ENCODE peak calls at places on chromosomes 1 and 21, in seven cellular contexts. W is colonic mucosa, S is psoas muscle, Q is stomach, C is fibroblast of lung, G is A673, V is heart left ventricle. T is an unnamed sample.

GRCh38 chr1:117001254-117001927 is at the start of gene CD101:
- DNase-seq in W (no peak), S (no peak), Q (no peak), C (no peak), G (no peak), V (no peak), T (no peak)

GRCh38 chr1:164622057-164622840 is 63.3 kb downstream of the PBX1 start:
- DNase-seq in W (no peak), S (no peak), Q (no peak), C (peak), G (no peak), V (no peak), T (no peak)

GRCh38 chr1:21597754-21598153 is 71.4 kb downstream of the RAP1GAP start:
- DNase-seq in W (no peak), S (no peak), Q (no peak), C (no peak), G (no peak), V (no peak), T (no peak)

GRCh38 chr1:117540532-117540931 is 65.3 kb upstream of the TENT5C start:
- DNase-seq in W (no peak), S (no peak), Q (no peak), C (no peak), G (no peak), V (no peak), T (no peak)

GRCh38 chr1:89659322-89660061 is 26.6 kb downstream of the LRRC8C start:
- DNase-seq in W (no peak), S (no peak), Q (no peak), C (no peak), G (no peak), V (peak), T (no peak)

GRCh38 chr1:154199563-154199879 is 6.6 kb downstream of the CFAP141 start:
- DNase-seq in W (no peak), S (no peak), Q (no peak), C (peak), G (no peak), V (no peak), T (no peak)

GRCh38 chr1:27868932-27869718 is 3.2 kb upstream of the THEMIS2 start:
- DNase-seq in W (no peak), S (no peak), Q (no peak), C (no peak), G (no peak), V (no peak), T (no peak)

GRCh38 chr1:156394835-156395461 is 25.9 kb downstream of the RHBG start:
- DNase-seq in W (no peak), S (no peak), Q (no peak), C (no peak), G (no peak), V (no peak), T (no peak)

GRCh38 chr1:21531243-21531642 is 22.0 kb downstream of the ALPL start:
- DNase-seq in W (no peak), S (no peak), Q (no peak), C (no peak), G (no peak), V (no peak), T (no peak)

GRCh38 chr21:44556879-44557278 is 1.7 kb downstream of the KRTAP10-3 start:
- DNase-seq in W (no peak), S (no peak), Q (no peak), C (no peak), G (no peak), V (no peak), T (no peak)

GRCh38 chr1:183592733-183593132 is 2.5 kb upstream of the NCF2 start:
- DNase-seq in W (no peak), S (no peak), Q (no peak), C (no peak), G (no peak), V (no peak), T (no peak)

GRCh38 chr21:46560568-46561447 is 44.1 kb downstream of the S100B start:
- DNase-seq in W (no peak), S (no peak), Q (peak), C (no peak), G (no peak), V (no peak), T (no peak)

GRCh38 chr1:229972600-229973296 is 94.3 kb upstream of the GALNT2 start:
- DNase-seq in W (no peak), S (no peak), Q (no peak), C (no peak), G (peak), V (no peak), T (no peak)

GRCh38 chr1:88502814-88503339 is 181.2 kb upstream of the PKN2 start:
- DNase-seq in W (no peak), S (no peak), Q (no peak), C (no peak), G (no peak), V (no peak), T (no peak)

GRCh38 chr1:109564189-109564878 is 15.9 kb downstream of the GNAI3 start:
- DNase-seq in W (no peak), S (no peak), Q (no peak), C (no peak), G (no peak), V (no peak), T (no peak)

GRCh38 chr1:59150537-59151386 is 146.1 kb upstream of the FGGY start:
- DNase-seq in W (peak), S (peak), Q (peak), C (peak), G (peak), V (peak), T (no peak)

GRCh38 chr1:59151387-59151761 is 145.5 kb upstream of the FGGY start:
- DNase-seq in W (no peak), S (no peak), Q (no peak), C (no peak), G (no peak), V (no peak), T (no peak)

GRCh38 chr1:59154406-59154805 is 142.5 kb upstream of the FGGY start:
- DNase-seq in W (no peak), S (no peak), Q (no peak), C (no peak), G (no peak), V (no peak), T (no peak)

GRCh38 chr1:59149435-59149834 is 147.5 kb upstream of the FGGY start:
- DNase-seq in W (no peak), S (no peak), Q (no peak), C (no peak), G (no peak), V (no peak), T (no peak)

GRCh38 chr1:59151860-59152259 is 145.0 kb upstream of the FGGY start:
- DNase-seq in W (no peak), S (no peak), Q (no peak), C (no peak), G (no peak), V (no peak), T (no peak)
- H3K27ac ChIP-seq in W (peak), S (peak), Q (peak), C (peak), G (no peak), V (peak), T (peak)

GRCh38 chr1:54768093-54768492 is 3.8 kb upstream of the PARS2 start:
- DNase-seq in W (no peak), S (no peak), Q (peak), C (peak), G (peak), V (no peak), T (no peak)
- TF ChIP-seq CTCF in W (no peak), S (no peak), Q (no peak), C (no peak), G (peak), V (no peak), T (peak)

GRCh38 chr1:227945891-227946623 is 1.7 kb downstream of the WNT9A start:
- DNase-seq in W (peak), S (peak), Q (peak), C (peak), G (no peak), V (peak), T (no peak)
- H3K4me3 ChIP-seq in W (peak), S (peak), Q (peak), C (no peak), G (no peak), V (peak), T (peak)

DNA sequence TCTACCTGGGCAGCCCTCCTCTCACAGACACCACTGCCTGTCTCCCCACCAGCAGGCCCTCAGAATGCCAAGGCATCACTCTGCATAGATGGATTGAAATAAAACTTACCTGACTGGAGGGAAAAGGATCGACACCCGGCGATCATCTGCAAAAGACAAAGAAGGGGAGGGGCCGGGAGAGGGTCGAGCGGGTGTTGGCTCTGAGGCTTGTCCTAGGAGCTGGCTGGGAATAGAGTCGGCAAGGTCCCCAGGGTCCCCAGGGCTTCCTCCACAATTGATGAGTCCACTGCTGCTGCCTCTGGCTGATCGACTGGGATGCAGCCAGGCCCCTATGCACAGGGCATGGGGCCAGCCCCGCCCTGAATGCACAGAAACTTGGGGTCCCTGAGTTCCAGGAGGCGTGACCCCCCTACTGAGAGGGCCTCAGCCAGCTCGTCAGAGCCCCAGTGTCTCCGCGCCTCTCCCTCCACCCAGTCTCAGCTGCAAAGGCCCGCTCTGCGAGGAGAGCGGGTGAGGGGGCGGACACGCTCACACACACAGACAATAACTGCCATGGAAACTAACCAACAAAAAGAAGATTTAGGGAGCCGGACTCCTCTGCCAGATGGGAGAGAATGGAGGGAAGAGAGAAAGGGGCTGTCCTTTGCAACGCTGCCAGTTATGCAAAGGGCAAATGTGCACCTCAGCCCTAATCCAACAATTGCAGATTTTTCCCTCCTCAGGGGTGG is at the start of gene KLHDC8A:
- DNase-seq in W (no peak), S (no peak), Q (no peak), C (no peak), G (peak), V (no peak), T (peak)
- H3K27ac ChIP-seq in W (no peak), S (no peak), Q (no peak), C (no peak), G (no peak), V (no peak), T (peak)

DNA sequence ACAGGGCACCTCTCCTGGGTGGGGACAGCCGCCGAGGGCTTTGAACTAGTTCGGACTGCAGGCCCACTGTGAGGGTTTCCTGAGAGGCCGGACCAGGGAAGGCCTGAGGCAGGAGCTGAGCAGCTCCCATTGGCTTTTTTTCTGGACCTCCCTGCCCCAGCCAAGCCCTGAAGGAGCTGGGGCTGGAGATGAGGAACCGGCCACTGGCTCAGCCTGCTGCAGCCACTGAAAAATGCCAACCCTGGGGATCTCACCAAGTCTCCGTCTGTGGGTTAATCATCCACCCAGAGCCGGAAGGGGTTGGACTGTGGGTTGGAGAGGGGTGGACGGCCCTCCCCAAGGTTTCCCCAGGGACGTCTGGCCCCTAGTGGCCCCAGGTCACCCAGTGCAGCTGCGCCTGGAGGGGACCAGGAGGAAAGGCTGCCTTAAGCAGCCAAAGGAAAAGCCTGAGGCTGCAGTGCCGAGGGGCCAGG is 2.5 kb downstream of the VWA1 start:
- DNase-seq in W (peak), S (no peak), Q (peak), C (no peak), G (no peak), V (no peak), T (no peak)
- TF ChIP-seq CTCF in W (no peak), S (no peak), Q (no peak), C (no peak), G (no peak), V (no peak), T (no peak)

DNA sequence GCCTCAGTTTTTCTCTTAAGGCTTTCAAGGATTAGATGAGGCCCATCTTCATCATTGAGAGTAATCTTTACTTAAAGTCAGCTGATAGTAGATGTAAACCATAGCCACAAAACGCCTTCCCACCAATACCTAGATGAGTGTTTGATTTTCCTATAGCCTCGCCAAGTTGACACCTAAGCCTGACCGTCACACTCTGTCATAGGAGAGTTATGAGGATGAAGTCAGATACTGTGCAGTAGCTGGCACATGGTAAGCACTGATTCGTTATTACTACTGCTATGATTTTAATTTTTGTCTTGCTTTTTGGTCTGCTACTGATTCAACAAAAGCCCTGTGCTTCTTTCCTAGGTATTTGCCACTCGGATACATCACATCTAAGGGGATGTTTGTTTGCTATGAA is 395.5 kb downstream of the RPS6KC1 start:
- DNase-seq in W (no peak), S (no peak), Q (no peak), C (no peak), G (no peak), V (no peak), T (no peak)
- H3K4me3 ChIP-seq in W (no peak), S (no peak), Q (no peak), C (no peak), G (no peak), V (no peak), T (no peak)

GRCh38 chr21:35370671-35371070 is 321.6 kb upstream of the RUNX1 start:
- DNase-seq in W (no peak), S (no peak), Q (no peak), C (no peak), G (no peak), V (no peak), T (no peak)
- H3K27ac ChIP-seq in W (no peak), S (no peak), Q (no peak), C (no peak), G (no peak), V (no peak), T (no peak)